ENCODE peak calls at places on chromosomes 12 and 14, in eight cellular contexts. One of them, this sample, is unnamed.

GRCh38 chr14:25048170-25049126 is 1.5 kb downstream of the STXBP6 start:
- DNase-seq in K562: peak
- DNase-seq in Panc1: no peak
- DNase-seq in HCT116: no peak
- DNase-seq in GM12878: no peak
- DNase-seq in SK-N-SH: no peak
- DNase-seq in HepG2: no peak
- DNase-seq in GM23338: peak
- DNase-seq in this sample: no peak

GRCh38 chr12:49967042-49967776 is 5.5 kb downstream of the AQP5 start:
- DNase-seq in GM23338: peak
- DNase-seq in HCT116: peak
- DNase-seq in K562: peak
- DNase-seq in SK-N-SH: peak
- DNase-seq in HepG2: peak
- DNase-seq in GM12878: peak
- DNase-seq in Panc1: peak
- DNase-seq in this sample: peak

GRCh38 chr12:91781114-91781513 is 364.5 kb downstream of the BTG1 start:
- DNase-seq in HepG2: no peak
- DNase-seq in HCT116: no peak
- DNase-seq in GM23338: no peak
- DNase-seq in SK-N-SH: no peak
- DNase-seq in Panc1: no peak
- DNase-seq in GM12878: no peak
- DNase-seq in K562: no peak
- DNase-seq in this sample: no peak

GRCh38 chr12:65832217-65832616 is 7.9 kb downstream of the HMGA2 start:
- DNase-seq in SK-N-SH: no peak
- DNase-seq in GM12878: no peak
- DNase-seq in HCT116: no peak
- DNase-seq in GM23338: no peak
- DNase-seq in K562: no peak
- DNase-seq in HepG2: no peak
- DNase-seq in Panc1: no peak
- DNase-seq in this sample: no peak

GRCh38 chr14:77088219-77088618 is 9.8 kb upstream of the CIPC start:
- DNase-seq in GM23338: peak
- DNase-seq in HepG2: no peak
- DNase-seq in HCT116: peak
- DNase-seq in GM12878: no peak
- DNase-seq in K562: no peak
- DNase-seq in SK-N-SH: no peak
- DNase-seq in Panc1: no peak
- DNase-seq in this sample: no peak

GRCh38 chr12:24562761-24563392 is 386.0 kb downstream of the BCAT1 start:
- DNase-seq in SK-N-SH: peak
- DNase-seq in HepG2: no peak
- DNase-seq in K562: no peak
- DNase-seq in HCT116: no peak
- DNase-seq in GM12878: no peak
- DNase-seq in GM23338: peak
- DNase-seq in Panc1: no peak
- DNase-seq in this sample: no peak

GRCh38 chr12:94875525-94875924 is 128.0 kb downstream of the NDUFA12 start:
- DNase-seq in HepG2: peak
- DNase-seq in GM23338: peak
- DNase-seq in SK-N-SH: peak
- DNase-seq in K562: no peak
- DNase-seq in Panc1: peak
- DNase-seq in GM12878: peak
- DNase-seq in HCT116: peak
- DNase-seq in this sample: no peak

GRCh38 chr12:7019043-7019569 is 830 bp upstream of the LPCAT3 start:
- DNase-seq in GM12878: no peak
- DNase-seq in Panc1: no peak
- DNase-seq in GM23338: peak
- DNase-seq in K562: no peak
- DNase-seq in HCT116: no peak
- DNase-seq in HepG2: no peak
- DNase-seq in SK-N-SH: no peak
- DNase-seq in this sample: no peak

GRCh38 chr12:19988918-19989317 is 379.4 kb upstream of the PDE3A start:
- DNase-seq in K562: no peak
- DNase-seq in HepG2: no peak
- DNase-seq in SK-N-SH: no peak
- DNase-seq in GM12878: no peak
- DNase-seq in HCT116: no peak
- DNase-seq in Panc1: no peak
- DNase-seq in GM23338: no peak
- DNase-seq in this sample: no peak

GRCh38 chr12:78866518-78866917 is 1.9 kb downstream of the SYT1 start:
- DNase-seq in HepG2: no peak
- DNase-seq in GM12878: no peak
- DNase-seq in HCT116: no peak
- DNase-seq in SK-N-SH: no peak
- DNase-seq in Panc1: no peak
- DNase-seq in K562: no peak
- DNase-seq in GM23338: no peak
- DNase-seq in this sample: no peak

GRCh38 chr12:116594325-116595038 is 35.3 kb downstream of the MAP1LC3B2 start:
- DNase-seq in HCT116: no peak
- DNase-seq in K562: no peak
- DNase-seq in Panc1: no peak
- DNase-seq in SK-N-SH: no peak
- DNase-seq in GM12878: no peak
- DNase-seq in GM23338: no peak
- DNase-seq in HepG2: no peak
- DNase-seq in this sample: no peak

GRCh38 chr14:60998617-60999016 is 17.6 kb downstream of the SLC38A6 start:
- DNase-seq in HepG2: no peak
- DNase-seq in Panc1: no peak
- DNase-seq in K562: no peak
- DNase-seq in GM23338: peak
- DNase-seq in SK-N-SH: no peak
- DNase-seq in HCT116: no peak
- DNase-seq in GM12878: no peak
- DNase-seq in this sample: no peak

GRCh38 chr12:85367886-85368385 is 87.9 kb downstream of the ALX1 start:
- DNase-seq in K562: no peak
- DNase-seq in GM12878: no peak
- DNase-seq in GM23338: no peak
- DNase-seq in SK-N-SH: no peak
- DNase-seq in Panc1: no peak
- DNase-seq in HepG2: no peak
- DNase-seq in HCT116: no peak
- DNase-seq in this sample: no peak

GRCh38 chr14:104245075-104245474 is 106.7 kb downstream of the KIF26A start:
- DNase-seq in HCT116: no peak
- DNase-seq in K562: no peak
- DNase-seq in GM23338: no peak
- DNase-seq in SK-N-SH: no peak
- DNase-seq in Panc1: no peak
- DNase-seq in HepG2: no peak
- DNase-seq in GM12878: no peak
- DNase-seq in this sample: no peak

GRCh38 chr14:99318091-99318958 is 46.3 kb upstream of the BCL11B start:
- DNase-seq in SK-N-SH: no peak
- DNase-seq in HepG2: peak
- DNase-seq in HCT116: no peak
- DNase-seq in GM12878: no peak
- DNase-seq in K562: no peak
- DNase-seq in GM23338: peak
- DNase-seq in Panc1: no peak
- DNase-seq in this sample: no peak

GRCh38 chr12:2944401-2945047 is 14.7 kb upstream of the TEAD4 start:
- DNase-seq in GM12878: peak
- DNase-seq in GM23338: peak
- DNase-seq in HCT116: peak
- DNase-seq in K562: peak
- DNase-seq in Panc1: no peak
- DNase-seq in HepG2: peak
- DNase-seq in SK-N-SH: peak
- DNase-seq in this sample: no peak

GRCh38 chr14:65958664-65959562 is 527.3 kb upstream of the CCDC196 start:
- DNase-seq in Panc1: no peak
- DNase-seq in K562: peak
- DNase-seq in HCT116: peak
- DNase-seq in SK-N-SH: peak
- DNase-seq in GM12878: no peak
- DNase-seq in HepG2: peak
- DNase-seq in GM23338: peak
- DNase-seq in this sample: no peak

GRCh38 chr14:68668531-68668930 is 124.3 kb downstream of the ZFP36L1 start:
- DNase-seq in Panc1: no peak
- DNase-seq in K562: no peak
- DNase-seq in SK-N-SH: no peak
- DNase-seq in HCT116: no peak
- DNase-seq in GM23338: no peak
- DNase-seq in HepG2: no peak
- DNase-seq in GM12878: no peak
- DNase-seq in this sample: no peak

GRCh38 chr14:68670344-68670725 is 122.5 kb downstream of the ZFP36L1 start:
- DNase-seq in HepG2: no peak
- DNase-seq in HCT116: no peak
- DNase-seq in GM23338: no peak
- DNase-seq in SK-N-SH: no peak
- DNase-seq in Panc1: no peak
- DNase-seq in GM12878: no peak
- DNase-seq in K562: no peak
- DNase-seq in this sample: no peak

GRCh38 chr14:68669644-68670343 is 123.1 kb downstream of the ZFP36L1 start:
- DNase-seq in SK-N-SH: no peak
- DNase-seq in Panc1: no peak
- DNase-seq in K562: no peak
- DNase-seq in GM23338: no peak
- DNase-seq in HepG2: no peak
- DNase-seq in GM12878: no peak
- DNase-seq in HCT116: no peak
- DNase-seq in this sample: no peak

GRCh38 chr14:68668028-68668427 is 124.8 kb downstream of the ZFP36L1 start:
- DNase-seq in HepG2: no peak
- DNase-seq in HCT116: no peak
- DNase-seq in Panc1: no peak
- DNase-seq in GM12878: no peak
- DNase-seq in GM23338: no peak
- DNase-seq in SK-N-SH: no peak
- DNase-seq in K562: no peak
- DNase-seq in this sample: no peak

GRCh38 chr14:68669101-68669500 is 123.8 kb downstream of the ZFP36L1 start:
- DNase-seq in SK-N-SH: no peak
- DNase-seq in HepG2: no peak
- DNase-seq in GM12878: no peak
- DNase-seq in HCT116: no peak
- DNase-seq in Panc1: no peak
- DNase-seq in GM23338: no peak
- DNase-seq in K562: no peak
- DNase-seq in this sample: no peak
- TF ChIP-seq POLR2AphosphoS5 in SK-N-SH: no peak
- TF ChIP-seq POLR2AphosphoS5 in HepG2: no peak
- TF ChIP-seq POLR2AphosphoS5 in GM12878: no peak
- TF ChIP-seq POLR2AphosphoS5 in HCT116: no peak
- TF ChIP-seq POLR2AphosphoS5 in Panc1: no peak
- TF ChIP-seq POLR2AphosphoS5 in GM23338: no peak
- TF ChIP-seq POLR2AphosphoS5 in K562: no peak
- TF ChIP-seq POLR2AphosphoS5 in this sample: no peak

DNA sequence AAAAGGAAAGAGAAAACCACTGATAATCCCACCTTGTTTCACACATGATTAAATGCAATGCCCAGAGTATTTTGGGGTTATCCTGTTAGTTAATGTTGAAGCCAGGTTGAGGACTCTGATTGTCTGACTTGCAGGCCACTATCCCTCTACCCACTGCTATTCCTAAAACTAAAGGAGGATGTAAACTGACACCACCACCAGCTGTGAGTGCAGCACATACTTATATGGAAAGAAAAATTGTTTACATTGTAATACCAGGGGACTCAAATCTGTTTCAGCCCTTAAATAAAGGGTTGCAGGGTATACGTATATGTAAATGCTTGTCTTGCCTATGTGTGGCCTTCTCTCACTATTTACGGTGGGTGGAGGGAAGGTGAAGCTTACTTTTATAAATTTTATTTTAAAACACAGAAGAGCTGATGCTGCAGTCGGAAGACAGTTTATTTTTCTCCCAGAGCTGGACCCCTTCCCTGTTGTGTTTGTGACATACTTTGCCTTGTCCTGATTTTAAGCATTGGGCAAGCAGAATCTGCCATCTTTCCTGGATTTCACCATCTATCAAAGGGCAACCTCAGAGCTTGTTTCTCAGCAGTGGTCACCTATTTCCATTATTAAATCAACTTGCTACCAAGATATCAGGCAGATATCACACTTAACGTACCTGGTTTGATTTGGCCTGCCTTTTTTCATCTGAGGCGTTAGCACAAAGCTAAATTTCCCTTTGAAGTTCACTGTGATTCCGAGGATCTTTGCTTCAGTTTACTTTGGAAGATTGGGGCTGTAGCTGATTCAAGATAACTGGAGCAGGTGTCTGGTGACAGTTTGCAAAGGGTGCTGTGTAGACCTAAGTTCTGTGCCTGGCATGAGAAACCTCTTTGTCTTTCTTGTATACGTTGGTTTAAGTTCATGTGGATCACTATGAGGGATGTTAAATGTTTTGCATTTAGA is 25.2 kb downstream of the DAAM1 start:
- DNase-seq in K562: no peak
- DNase-seq in Panc1: no peak
- DNase-seq in HCT116: no peak
- DNase-seq in SK-N-SH: no peak
- DNase-seq in GM12878: no peak
- DNase-seq in GM23338: peak
- DNase-seq in HepG2: peak
- DNase-seq in this sample: no peak
- TF ChIP-seq REST in K562: no peak
- TF ChIP-seq REST in Panc1: no peak
- TF ChIP-seq REST in HCT116: no peak
- TF ChIP-seq REST in SK-N-SH: no peak
- TF ChIP-seq REST in GM12878: no peak
- TF ChIP-seq REST in GM23338: no peak
- TF ChIP-seq REST in HepG2: no peak
- TF ChIP-seq REST in this sample: no peak

GRCh38 chr12:121499929-121500793 is 80.7 kb downstream of the KDM2B start:
- DNase-seq in Panc1: no peak
- DNase-seq in HCT116: peak
- DNase-seq in K562: peak
- DNase-seq in SK-N-SH: peak
- DNase-seq in GM12878: no peak
- DNase-seq in GM23338: peak
- DNase-seq in HepG2: peak
- DNase-seq in this sample: peak
- H3K27ac ChIP-seq in Panc1: no peak
- H3K27ac ChIP-seq in HCT116: no peak
- H3K27ac ChIP-seq in K562: no peak
- H3K27ac ChIP-seq in SK-N-SH: peak
- H3K27ac ChIP-seq in GM12878: no peak
- H3K27ac ChIP-seq in GM23338: peak
- H3K27ac ChIP-seq in HepG2: no peak
- H3K27ac ChIP-seq in this sample: no peak

DNA sequence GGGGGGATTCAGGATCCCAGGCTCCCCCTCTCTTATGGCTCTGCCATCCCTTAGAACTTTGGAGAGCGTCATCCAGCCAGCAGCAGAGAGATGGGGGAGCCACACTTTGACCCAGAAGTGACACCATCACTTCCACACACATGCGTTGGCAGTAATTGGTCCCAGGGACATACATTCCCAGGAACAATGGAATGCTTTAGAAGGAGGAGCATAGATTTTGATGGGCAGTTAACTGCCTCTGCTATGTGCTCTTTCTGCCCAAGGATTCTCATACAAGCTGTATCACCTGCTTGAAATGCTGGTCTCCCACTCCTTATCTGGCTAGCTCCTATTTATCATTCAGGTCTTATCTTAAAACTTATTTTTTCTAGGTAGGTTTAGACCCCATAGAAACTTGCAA is 109.0 kb upstream of the RPH3A start:
- DNase-seq in GM12878: no peak
- DNase-seq in Panc1: no peak
- DNase-seq in K562: no peak
- DNase-seq in GM23338: no peak
- DNase-seq in HCT116: no peak
- DNase-seq in HepG2: no peak
- DNase-seq in SK-N-SH: no peak
- DNase-seq in this sample: no peak
- TF ChIP-seq POLR2AphosphoS5 in GM12878: no peak
- TF ChIP-seq POLR2AphosphoS5 in Panc1: no peak
- TF ChIP-seq POLR2AphosphoS5 in K562: no peak
- TF ChIP-seq POLR2AphosphoS5 in GM23338: no peak
- TF ChIP-seq POLR2AphosphoS5 in HCT116: no peak
- TF ChIP-seq POLR2AphosphoS5 in HepG2: no peak
- TF ChIP-seq POLR2AphosphoS5 in SK-N-SH: no peak
- TF ChIP-seq POLR2AphosphoS5 in this sample: no peak